ENCODE peak calls at places on chromosomes 6 and 20, in five cellular contexts. O is A673, S is fibroblast of mammary gland, D is upper lobe of right lung, H is adrenal gland. G is an unnamed sample.

GRCh38 chr20:50141018-50141675 is 12.4 kb downstream of the PEDS1 start:
- DNase-seq in S (no peak), O (no peak), D (no peak), H (no peak), G (no peak)

GRCh38 chr6:53861543-53861942 is 66.7 kb downstream of the LRRC1 start:
- DNase-seq in H (no peak), S (no peak), O (no peak), D (no peak), G (no peak)

GRCh38 chr6:109875973-109876372 is 102.1 kb upstream of the GPR6 start:
- DNase-seq in D (no peak), H (no peak), O (no peak), S (no peak), G (no peak)

GRCh38 chr20:44598413-44599290 is 16.3 kb downstream of the PKIG start:
- DNase-seq in H (peak), O (peak), S (no peak), D (no peak), G (peak)

GRCh38 chr6:105424177-105424783 is 21.4 kb upstream of the PREP start:
- DNase-seq in S (peak), D (no peak), H (peak), O (peak), G (peak)

GRCh38 chr20:44079968-44080560 is 106.9 kb downstream of the JPH2 start:
- DNase-seq in O (no peak), H (no peak), D (peak), S (no peak), G (peak)

GRCh38 chr6:156379946-156380707 is 397.1 kb upstream of the ARID1B start:
- DNase-seq in D (no peak), S (no peak), H (no peak), O (peak), G (peak)

GRCh38 chr20:4814696-4815252 is 93.1 kb downstream of the PRND start:
- DNase-seq in S (no peak), H (no peak), O (no peak), D (peak), G (no peak)

GRCh38 chr6:158783167-158783450 is 36.1 kb downstream of the EZR start:
- DNase-seq in S (no peak), O (no peak), H (no peak), D (no peak), G (no peak)

GRCh38 chr6:28943557-28944411 is 20.0 kb upstream of the TRIM27 start:
- DNase-seq in S (peak), O (peak), H (peak), D (peak), G (peak)

GRCh38 chr6:165847407-165848098 is 184.5 kb upstream of the PDE10A start:
- DNase-seq in H (no peak), S (peak), D (no peak), O (no peak), G (peak)

GRCh38 chr6:165852676-165853075 is 189.6 kb upstream of the PDE10A start:
- DNase-seq in D (no peak), H (no peak), O (no peak), S (no peak), G (no peak)

GRCh38 chr6:165848099-165848461 is 185.0 kb upstream of the PDE10A start:
- DNase-seq in D (no peak), S (no peak), O (no peak), H (no peak), G (no peak)

GRCh38 chr6:165849539-165850430 is 186.7 kb upstream of the PDE10A start:
- DNase-seq in H (no peak), D (no peak), S (no peak), O (no peak), G (peak)

DNA sequence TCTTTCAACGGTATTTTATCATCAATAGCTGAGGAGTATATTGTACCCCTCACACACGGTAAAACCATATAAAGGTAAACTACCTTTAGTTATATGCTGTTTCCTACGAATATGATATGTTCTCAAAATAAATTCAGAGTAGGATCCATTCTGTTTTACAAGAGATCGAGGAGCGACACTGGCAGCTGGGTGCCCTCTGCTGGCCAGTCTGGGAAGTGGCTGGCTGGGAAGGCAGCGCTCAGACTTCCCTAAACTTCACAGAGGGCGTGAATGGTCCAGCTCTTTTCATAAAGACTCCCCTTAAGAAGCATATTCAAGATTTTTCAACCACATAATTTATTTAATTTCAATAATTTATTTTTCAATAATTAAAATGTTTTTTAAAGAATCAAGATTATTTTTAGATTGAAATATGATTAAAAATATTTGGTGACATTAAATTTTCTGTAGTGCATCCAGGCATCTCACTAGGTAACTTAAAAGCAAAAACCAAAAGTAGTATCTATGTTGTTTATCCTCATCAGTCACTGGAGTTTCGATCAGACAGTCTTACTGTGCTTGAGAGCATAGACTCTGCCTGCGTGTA is 187.5 kb upstream of the PDE10A start:
- DNase-seq in H (peak), O (peak), S (peak), D (peak), G (peak)
- H3K4me3 ChIP-seq in H (no peak), O (no peak), S (no peak), D (no peak), G (peak)

GRCh38 chr6:136751478-136751956 is 40.8 kb downstream of the MAP3K5 start:
- DNase-seq in S (peak), O (no peak), D (no peak), H (no peak), G (no peak)
- H3K4me3 ChIP-seq in S (no peak), O (no peak), D (no peak), H (no peak), G (no peak)

GRCh38 chr6:837380-837779 is 144.4 kb upstream of the EXOC2 start:
- DNase-seq in D (no peak), H (no peak), S (no peak), O (no peak), G (no peak)

GRCh38 chr6:845581-845980 is 152.6 kb upstream of the EXOC2 start:
- DNase-seq in H (no peak), S (no peak), O (no peak), D (no peak), G (no peak)

GRCh38 chr6:842141-842540 is 149.2 kb upstream of the EXOC2 start:
- DNase-seq in D (no peak), H (no peak), S (no peak), O (no peak), G (no peak)

GRCh38 chr6:839201-839600 is 146.3 kb upstream of the EXOC2 start:
- DNase-seq in S (no peak), H (no peak), D (no peak), O (no peak), G (no peak)

GRCh38 chr6:841569-841968 is 148.6 kb upstream of the EXOC2 start:
- DNase-seq in O (no peak), D (no peak), S (no peak), H (no peak), G (no peak)
- H3K4me3 ChIP-seq in O (no peak), D (no peak), S (no peak), H (no peak), G (no peak)

DNA sequence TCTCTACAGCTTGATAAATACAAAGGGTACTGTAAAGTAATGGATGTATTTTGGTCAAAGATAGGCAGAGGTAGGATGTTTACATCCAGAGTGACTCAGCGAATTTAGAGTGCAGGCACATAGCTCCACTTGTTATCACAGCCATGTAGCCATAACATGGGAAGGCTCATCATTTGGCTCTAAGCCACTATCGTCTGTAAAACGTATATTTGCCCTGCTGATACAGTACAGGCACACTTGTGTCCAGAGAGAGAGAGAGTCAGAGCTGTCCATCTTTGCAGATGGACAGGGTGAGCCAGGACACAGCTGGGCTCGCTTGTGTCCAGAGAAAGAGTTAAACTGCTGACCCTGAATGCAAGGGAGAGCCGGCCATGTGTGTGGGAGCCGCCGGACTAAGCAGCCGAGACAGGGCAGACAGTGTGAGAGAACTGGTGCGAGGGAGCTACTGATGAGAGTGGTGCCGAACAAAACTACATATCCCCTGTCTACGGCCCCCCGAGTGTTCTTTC is 619.0 kb downstream of the DOK5 start:
- DNase-seq in S (no peak), D (no peak), O (no peak), H (no peak), G (no peak)
- H3K4me3 ChIP-seq in S (no peak), D (no peak), O (no peak), H (no peak), G (no peak)

GRCh38 chr6:130779658-130780033 is 47.6 kb upstream of the SMLR1 start:
- DNase-seq in O (no peak), D (no peak), H (no peak), S (peak), G (peak)

GRCh38 chr6:130780137-130780536 is 47.1 kb upstream of the SMLR1 start:
- DNase-seq in S (peak), D (no peak), H (no peak), O (no peak), G (peak)

GRCh38 chr6:130781557-130781956 is 45.6 kb upstream of the SMLR1 start:
- DNase-seq in S (no peak), O (no peak), H (no peak), D (no peak), G (no peak)

GRCh38 chr6:130776287-130776925 is 50.8 kb upstream of the SMLR1 start:
- DNase-seq in H (no peak), O (no peak), S (no peak), D (no peak), G (no peak)

GRCh38 chr6:130778946-130779657 is 48.1 kb upstream of the SMLR1 start:
- DNase-seq in D (no peak), S (peak), H (no peak), O (no peak), G (peak)
- H3K4me3 ChIP-seq in D (no peak), S (peak), H (no peak), O (no peak), G (no peak)

DNA sequence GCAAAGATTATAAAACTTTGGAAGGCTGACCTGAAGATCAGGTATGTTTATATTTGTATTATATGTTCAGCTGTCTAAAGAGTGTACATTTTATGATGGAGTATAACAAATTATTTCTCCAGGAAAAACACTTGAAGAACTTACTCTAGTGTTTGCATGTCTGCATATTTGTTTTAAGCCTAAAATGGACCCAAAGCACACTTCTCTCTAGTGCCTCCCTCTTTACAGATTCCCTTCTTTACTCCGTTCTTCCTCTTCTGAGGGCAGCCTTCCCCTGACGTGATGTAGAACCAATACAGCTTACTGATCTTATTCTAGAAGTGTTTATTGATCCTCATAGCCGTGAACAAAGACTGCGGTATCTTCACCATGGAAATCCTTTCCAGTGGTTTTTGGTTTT is 13.9 kb downstream of the SUMO4 start:
- DNase-seq in O (no peak), H (no peak), S (no peak), D (no peak), G (no peak)
- H3K4me3 ChIP-seq in O (no peak), H (no peak), S (no peak), D (no peak), G (no peak)

GRCh38 chr20:46307139-46307998 is 929 bp downstream of the CDH22 start:
- DNase-seq in H (peak), O (peak), S (peak), D (peak), G (peak)

GRCh38 chr20:46308258-46309157 is at the start of gene CDH22:
- DNase-seq in O (peak), H (peak), S (peak), D (no peak), G (peak)

GRCh38 chr20:46306743-46307138 is 1.6 kb downstream of the CDH22 start:
- DNase-seq in H (no peak), D (no peak), O (no peak), S (no peak), G (no peak)

GRCh38 chr20:46305973-46306360 is 2.3 kb downstream of the CDH22 start:
- DNase-seq in S (no peak), D (no peak), O (no peak), H (no peak), G (no peak)

DNA sequence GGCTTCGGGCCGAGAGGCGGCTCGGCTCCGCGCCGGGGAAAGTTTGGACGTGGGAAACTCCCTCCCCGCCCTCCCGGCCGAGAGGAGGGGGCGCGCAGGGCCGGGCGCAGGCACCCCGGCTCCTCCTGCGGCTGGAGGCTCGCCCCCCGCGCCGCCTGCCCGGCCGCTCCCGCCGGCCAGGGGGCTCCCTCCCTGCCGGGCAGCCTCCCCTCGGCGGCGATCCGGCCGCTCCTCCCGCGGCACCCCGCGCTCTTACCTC is 370 bp downstream of the CDH22 start:
- DNase-seq in O (no peak), D (no peak), S (no peak), H (no peak), G (no peak)
- H3K4me3 ChIP-seq in O (peak), D (peak), S (no peak), H (peak), G (no peak)

GRCh38 chr6:52516269-52516668 is 60.6 kb downstream of the TRAM2 start:
- DNase-seq in O (no peak), H (no peak), D (no peak), S (no peak), G (no peak)

GRCh38 chr6:52519618-52520017 is 57.2 kb downstream of the TRAM2 start:
- DNase-seq in D (no peak), O (no peak), H (no peak), S (peak), G (no peak)

GRCh38 chr6:52518279-52518944 is 58.4 kb downstream of the TRAM2 start:
- DNase-seq in H (no peak), O (no peak), S (peak), D (no peak), G (no peak)

GRCh38 chr6:52516943-52517342 is 59.9 kb downstream of the TRAM2 start:
- DNase-seq in S (no peak), D (no peak), O (no peak), H (no peak), G (no peak)

DNA sequence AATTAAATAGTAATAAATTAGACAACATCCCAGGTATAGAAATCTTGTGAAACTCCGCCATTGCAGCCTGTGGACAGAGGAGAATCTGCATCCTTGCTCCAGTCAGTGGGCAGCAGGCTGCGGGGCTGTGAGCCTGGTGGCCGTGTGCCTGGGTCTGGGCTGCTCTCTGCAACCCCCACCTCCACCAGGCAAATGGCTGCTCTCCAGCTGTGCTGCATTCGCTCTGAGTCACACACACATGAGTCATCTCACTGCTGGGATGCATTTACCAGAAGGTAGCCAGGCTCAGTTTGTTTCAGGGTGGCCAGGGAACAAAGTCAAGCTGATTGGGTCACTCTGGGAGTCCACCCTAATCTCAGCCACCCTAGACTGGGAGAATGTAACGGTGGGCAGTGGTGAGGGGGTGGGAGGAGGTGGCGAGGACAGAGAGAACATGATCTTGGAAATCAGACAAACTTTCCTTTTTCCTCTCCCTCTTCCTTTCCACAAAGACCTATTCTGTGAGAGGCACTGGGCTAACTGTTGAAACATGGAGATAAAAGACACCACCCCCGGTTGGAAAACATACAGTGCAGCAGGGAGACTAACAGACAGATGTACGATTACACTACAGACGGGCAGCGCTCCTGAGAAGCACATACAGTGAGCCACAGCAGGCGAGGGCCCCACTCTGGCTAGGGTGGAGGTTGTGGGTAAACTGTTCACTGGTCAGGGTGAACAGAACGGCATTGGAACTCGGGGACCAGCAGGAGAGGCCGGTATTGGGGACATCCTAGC is 59.2 kb downstream of the TRAM2 start:
- DNase-seq in S (peak), D (no peak), O (peak), H (peak), G (peak)
- H3K4me3 ChIP-seq in S (peak), D (no peak), O (no peak), H (peak), G (peak)

GRCh38 chr6:37566209-37566859 is 66.6 kb upstream of the CCDC167 start:
- DNase-seq in S (peak), O (peak), D (peak), H (peak), G (peak)
- H3K4me3 ChIP-seq in S (peak), O (peak), D (no peak), H (peak), G (peak)

G was measured in fibroblast of pulmonary artery.